ENCODE peak calls at places on chromosomes 16 and 17, in four cellular contexts. J is colonic mucosa; A is heart right ventricle; F is CD8-positive, alpha-beta memory T cell. N is an unnamed sample. For H3K4me1, the result is how much of the 10 kb centered on the place peaks cover.

GRCh38 chr16:23944381-23944780 is 108.6 kb downstream of the PRKCB start:
- DNase-seq in J (no peak), F (no peak), A (no peak), N (no peak)

GRCh38 chr16:73113326-73113720 is 65.4 kb upstream of the ZFHX3 start:
- DNase-seq in A (no peak), J (no peak), F (no peak), N (no peak)

GRCh38 chr16:8253718-8254117 is 336.6 kb downstream of the TMEM114 start:
- DNase-seq in A (no peak), J (peak), F (no peak), N (no peak)

GRCh38 chr17:21119247-21119944 is 7.4 kb upstream of the DHRS7B start:
- DNase-seq in A (peak), F (peak), J (peak), N (peak)

GRCh38 chr17:39165178-39165843 is 650 bp downstream of the ARL5C start:
- DNase-seq in J (no peak), A (no peak), F (no peak), N (no peak)

GRCh38 chr17:32349503-32349853 is 479 bp upstream of the ZNF207 start:
- DNase-seq in F (no peak), A (no peak), J (peak), N (no peak)

GRCh38 chr16:54986404-54986803 is 55.7 kb downstream of the IRX5 start:
- DNase-seq in J (no peak), A (no peak), F (no peak), N (no peak)

GRCh38 chr17:22490399-22490798 is 798.1 kb downstream of the KCNJ18 start:
- DNase-seq in J (no peak), A (no peak), F (no peak), N (no peak)

GRCh38 chr16:67101683-67102082 is 8.1 kb upstream of the PHAF1 start:
- DNase-seq in F (no peak), J (no peak), A (no peak), N (no peak)

GRCh38 chr17:9169116-9169515 is 147.8 kb downstream of the NTN1 start:
- DNase-seq in F (no peak), J (no peak), A (no peak), N (no peak)

GRCh38 chr17:11557727-11558452 is 40.4 kb upstream of the DNAH9 start:
- DNase-seq in F (no peak), J (peak), A (no peak), N (no peak)

GRCh38 chr16:22296225-22297113 is 740 bp upstream of the POLR3E start:
- DNase-seq in J (no peak), A (no peak), F (no peak), N (no peak)

GRCh38 chr17:14886200-14886739 is 378.9 kb downstream of the PMP22 start:
- DNase-seq in J (no peak), A (no peak), F (no peak), N (no peak)

GRCh38 chr17:162689-163088 is 18.8 kb downstream of the DOC2B start:
- DNase-seq in J (no peak), A (no peak), F (no peak), N (no peak)

GRCh38 chr17:17377071-17377487 is 73.9 kb downstream of the NT5M start:
- DNase-seq in F (no peak), A (no peak), J (no peak), N (no peak)

GRCh38 chr16:19223235-19223847 is 55.3 kb downstream of the SYT17 start:
- DNase-seq in A (no peak), J (peak), F (no peak), N (no peak)

GRCh38 chr16:53950677-53951076 is 246.7 kb downstream of the FTO start:
- DNase-seq in F (no peak), A (no peak), J (no peak), N (no peak)

GRCh38 chr17:66904760-66905637 is 59.5 kb upstream of the CACNG4 start:
- DNase-seq in F (no peak), A (no peak), J (no peak), N (no peak)

GRCh38 chr17:16013943-16014407 is 14.4 kb downstream of the TTC19 start:
- DNase-seq in F (no peak), A (no peak), J (no peak), N (no peak)

GRCh38 chr17:66469890-66470289 is 167.5 kb downstream of the PRKCA start:
- DNase-seq in J (no peak), A (no peak), F (no peak), N (no peak)

GRCh38 chr17:2048805-2049204 is 6.1 kb upstream of the HIC1 start:
- DNase-seq in J (no peak), F (no peak), A (no peak), N (no peak)

GRCh38 chr17:1222321-1222720 is 42.5 kb upstream of the ABR start:
- DNase-seq in F (no peak), J (no peak), A (no peak), N (no peak)

GRCh38 chr17:64653325-64653984 is 8.7 kb downstream of the SMURF2 start:
- DNase-seq in A (no peak), J (no peak), F (no peak), N (no peak)

GRCh38 chr16:48609453-48610023 is 442 bp downstream of the N4BP1 start:
- DNase-seq in F (peak), A (peak), J (peak), N (no peak)

GRCh38 chr17:231966-232807 is 50.7 kb upstream of the DOC2B start:
- DNase-seq in F (peak), A (no peak), J (peak), N (no peak)

GRCh38 chr17:64212122-64212521 is 50.9 kb downstream of the TEX2 start:
- DNase-seq in A (no peak), F (no peak), J (no peak), N (no peak)

GRCh38 chr16:12614662-12615278 is 188.9 kb downstream of the CPPED1 start:
- DNase-seq in F (no peak), J (no peak), A (no peak), N (no peak)

GRCh38 chr17:78664476-78665384 is 87.5 kb upstream of the DNAH17 start:
- DNase-seq in F (no peak), A (no peak), J (no peak), N (no peak)

GRCh38 chr17:78665385-78665951 is 88.3 kb upstream of the DNAH17 start:
- DNase-seq in A (no peak), J (no peak), F (no peak), N (no peak)

GRCh38 chr17:78667091-78667490 is 89.9 kb upstream of the DNAH17 start:
- DNase-seq in F (no peak), J (no peak), A (no peak), N (no peak)

GRCh38 chr17:78667741-78668640 is 90.8 kb upstream of the DNAH17 start:
- DNase-seq in F (no peak), A (no peak), J (no peak), N (no peak)

DNA sequence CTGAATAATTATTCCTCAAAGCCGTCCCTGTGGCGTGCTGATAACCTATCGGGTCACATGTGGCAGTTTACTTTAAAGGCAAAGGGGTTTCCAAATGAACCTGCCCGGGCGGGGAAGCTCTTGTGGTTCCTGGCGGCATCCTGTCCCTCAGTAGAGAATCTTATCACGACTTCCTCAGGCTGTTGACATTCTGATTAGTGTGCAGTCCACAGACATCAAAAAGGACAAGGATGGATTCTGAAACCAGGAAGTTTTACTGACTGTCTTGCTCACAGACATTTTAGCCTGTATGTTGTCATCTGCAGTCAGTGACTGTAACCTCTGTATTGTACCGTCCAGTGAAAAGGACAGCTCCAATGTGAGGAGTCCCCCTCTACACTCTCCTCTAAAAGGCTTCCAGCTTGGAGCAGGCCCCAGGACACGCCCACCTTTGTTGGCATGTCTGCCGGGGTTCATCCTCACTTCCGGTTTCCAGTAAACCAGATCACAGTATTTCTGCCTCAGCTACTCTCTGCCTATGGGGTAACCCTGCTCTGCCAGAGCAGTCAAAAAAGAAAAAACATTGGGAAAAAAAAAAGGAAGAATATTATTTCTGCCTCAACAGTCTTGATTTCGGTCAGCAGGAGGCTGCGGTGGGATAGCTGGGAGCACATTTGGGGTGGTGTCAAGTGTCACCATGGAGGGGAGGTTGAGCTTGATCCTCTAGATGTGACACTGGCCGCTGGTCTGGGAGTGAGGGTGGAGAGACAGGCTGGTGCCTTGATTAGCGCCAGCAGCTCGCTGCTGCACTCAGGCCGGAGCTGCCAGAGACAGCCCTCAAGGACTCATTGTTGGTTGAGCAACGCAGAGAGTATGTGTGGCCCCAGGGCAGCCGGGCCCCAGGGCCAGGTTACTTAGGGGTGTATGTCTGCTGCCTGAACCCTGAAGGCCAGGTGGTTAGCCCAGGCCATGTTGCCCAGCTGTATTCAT is 89.0 kb upstream of the DNAH17 start:
- DNase-seq in A (no peak), J (no peak), F (peak), N (no peak)
- H3K4me3 ChIP-seq in A (no peak), J (no peak), F (peak), N (no peak)

DNA sequence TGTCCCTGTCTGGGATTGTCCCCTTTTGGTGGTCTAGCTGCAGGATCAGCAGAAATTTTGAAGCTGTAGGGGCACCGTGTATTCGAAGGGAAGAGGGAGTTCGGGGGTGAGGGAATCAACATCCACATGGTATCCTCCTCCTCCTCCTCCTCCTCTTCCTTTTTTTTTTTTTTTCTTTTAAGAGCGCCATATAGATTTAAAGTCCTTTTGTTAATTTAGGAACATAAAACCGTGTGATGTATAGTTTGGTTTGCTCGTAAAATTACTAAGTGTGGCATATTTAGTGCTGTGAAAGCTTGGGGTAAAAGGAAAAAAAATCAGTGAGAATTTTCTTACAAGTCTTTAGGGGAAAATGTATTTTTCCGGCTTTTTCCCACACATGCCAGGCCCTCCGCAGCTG is 50.1 kb upstream of the GSE1 start:
- DNase-seq in J (no peak), A (no peak), F (no peak), N (no peak)
- H3K4me1 ChIP-seq in J (under half), A (half or more), F (under half), N (under half)

DNA sequence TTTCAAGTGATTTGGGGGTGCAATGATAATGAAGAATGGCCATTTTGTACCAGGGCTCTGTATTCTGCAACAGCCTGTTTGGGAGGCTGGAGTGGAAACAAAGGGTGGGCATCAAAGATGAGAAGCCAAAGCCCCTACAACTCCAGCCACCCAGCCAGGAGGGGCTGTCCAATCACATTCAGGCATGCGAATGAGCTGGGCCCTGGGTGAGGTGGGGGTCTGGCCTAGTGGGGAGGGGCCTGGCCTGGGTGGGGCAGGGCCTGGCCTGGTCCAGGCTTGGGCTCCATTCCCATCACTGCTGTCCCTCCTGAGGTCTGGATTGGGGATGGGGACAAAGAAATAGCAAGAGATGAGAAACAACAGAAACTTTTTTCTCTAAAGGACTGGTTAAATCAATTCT is 6.4 kb downstream of the AOC3 start:
- DNase-seq in F (no peak), A (no peak), J (no peak), N (no peak)
- H3K4me3 ChIP-seq in F (no peak), A (no peak), J (no peak), N (no peak)

GRCh38 chr16:17362946-17363345 is 107.8 kb downstream of the XYLT1 start:
- DNase-seq in A (no peak), F (no peak), J (no peak), N (no peak)
- H3K4me1 ChIP-seq in A (under half), F (half or more), J (under half), N (under half)